ENCODE peak calls at places on chromosomes 12 and 14, in four cellular contexts. P is A549, Y is IMR-90, N is germinal center. G is an unnamed sample.

GRCh38 chr12:106282457-106283097 is 20.0 kb upstream of the TCP11L2 start:
- DNase-seq in P (peak; percentile 62), Y (peak; percentile 55), N (peak; percentile 64), G (no peak)

GRCh38 chr14:66228267-66228970 is 257.8 kb upstream of the CCDC196 start:
- DNase-seq in P (no peak), N (no peak), Y (no peak), G (no peak)

GRCh38 chr14:68143341-68143807 is 323.8 kb downstream of the RAD51B start:
- DNase-seq in Y (peak; percentile 36), N (no peak), P (no peak), G (no peak)

GRCh38 chr14:60736494-60736893 is 1.9 kb downstream of the MNAT1 start:
- DNase-seq in Y (peak; percentile 80), N (no peak), P (no peak), G (no peak)

GRCh38 chr12:40263616-40264409 is 39.0 kb downstream of the LRRK2 start:
- DNase-seq in P (no peak), N (no peak), Y (peak; percentile 38), G (no peak)

GRCh38 chr12:30610718-30611117 is 85.0 kb downstream of the IPO8 start:
- DNase-seq in P (no peak), Y (no peak), N (no peak), G (no peak)

GRCh38 chr12:11888029-11888428 is 182.7 kb upstream of the BCL2L14 start:
- DNase-seq in Y (no peak), N (no peak), P (no peak), G (no peak)

GRCh38 chr14:76876076-76876475 is 49.9 kb downstream of the LRRC74A start:
- DNase-seq in N (peak; percentile 54), Y (peak; percentile 73), P (peak; percentile 86), G (peak; percentile 28)

GRCh38 chr14:23482814-23483128 is 13.3 kb downstream of the NGDN start:
- DNase-seq in P (no peak), Y (no peak), N (no peak), G (no peak)

GRCh38 chr12:49344486-49345047 is 2.1 kb upstream of the DNAJC22 start:
- DNase-seq in N (no peak), P (no peak), Y (no peak), G (no peak)

GRCh38 chr14:92981726-92982125 is 58.8 kb downstream of the CHGA start:
- DNase-seq in Y (no peak), N (no peak), P (no peak), G (no peak)

GRCh38 chr12:55935742-55936151 is 4.8 kb downstream of the DGKA start:
- DNase-seq in P (no peak), N (no peak), Y (no peak), G (peak; percentile 25)

GRCh38 chr14:89941830-89942377 is 12.6 kb downstream of the EFCAB11 start:
- DNase-seq in P (no peak), Y (no peak), N (no peak), G (no peak)

GRCh38 chr14:30440986-30441385 is 118.0 kb upstream of the G2E3 start:
- DNase-seq in Y (no peak), N (no peak), P (no peak), G (no peak)

GRCh38 chr14:101248840-101249675 is 312.2 kb upstream of the DIO3 start:
- DNase-seq in N (no peak), P (no peak), Y (no peak), G (no peak)

GRCh38 chr14:91269076-91269991 is 24.8 kb upstream of the GPR68 start:
- DNase-seq in P (no peak), N (no peak), Y (no peak), G (no peak)

GRCh38 chr12:42590324-42590934 is 883 bp upstream of the PRICKLE1 start:
- DNase-seq in P (peak; percentile 28), Y (no peak), N (peak; percentile 10), G (no peak)

GRCh38 chr12:6377667-6377994 is 2.3 kb upstream of the SCNN1A start:
- DNase-seq in Y (no peak), N (no peak), P (no peak), G (no peak)

GRCh38 chr14:60151715-60152114 is 13.5 kb downstream of the DHRS7 start:
- DNase-seq in N (peak; percentile 61), P (peak; percentile 51), Y (peak; percentile 92), G (peak; percentile 57)

GRCh38 chr14:52446355-52446754 is 106.0 kb downstream of the TXNDC16 start:
- DNase-seq in N (no peak), P (no peak), Y (no peak), G (no peak)

GRCh38 chr12:82025462-82025861 is 266.3 kb upstream of the PPFIA2 start:
- DNase-seq in N (no peak), Y (no peak), P (no peak), G (no peak)

GRCh38 chr14:77299776-77300175 is 20.9 kb downstream of the POMT2 start:
- DNase-seq in N (no peak), Y (no peak), P (no peak), G (no peak)

GRCh38 chr12:109582636-109583035 is 9.0 kb downstream of the MVK start:
- DNase-seq in Y (no peak), N (no peak), P (no peak), G (no peak)

GRCh38 chr14:31692376-31692781 is 131.2 kb downstream of the NUBPL start:
- DNase-seq in P (no peak), Y (peak; percentile 5), N (no peak), G (no peak)

GRCh38 chr14:100278702-100279101 is 27.5 kb downstream of the SLC25A29 start:
- DNase-seq in N (no peak), Y (peak; percentile 67), P (no peak), G (no peak)

GRCh38 chr12:98416845-98417244 is 98.5 kb upstream of the TMPO start:
- DNase-seq in N (no peak), Y (peak; percentile 57), P (peak; percentile 40), G (no peak)

GRCh38 chr12:112716099-112717093 is 75.2 kb upstream of the RPH3A start:
- DNase-seq in N (peak; percentile 7), Y (no peak), P (peak; percentile 25), G (no peak)

GRCh38 chr12:27517961-27518668 is 5.9 kb upstream of the PPFIBP1 start:
- DNase-seq in N (no peak), P (no peak), Y (no peak), G (no peak)

GRCh38 chr12:89084751-89085150 is 267.6 kb downstream of the DUSP6 start:
- DNase-seq in N (no peak), Y (peak; percentile 80), P (no peak), G (no peak)

GRCh38 chr12:108722992-108723766 is 8.1 kb downstream of the CORO1C start:
- DNase-seq in N (no peak), Y (peak; percentile 95), P (peak; percentile 46), G (no peak)

GRCh38 chr14:65993103-65993502 is 493.1 kb upstream of the CCDC196 start:
- DNase-seq in N (no peak), P (no peak), Y (no peak), G (peak; percentile 30)

GRCh38 chr12:132399092-132400010 is 70.0 kb upstream of the GALNT9 start:
- DNase-seq in Y (no peak), N (no peak), P (no peak), G (no peak)

GRCh38 chr12:40137252-40137651 is 31.4 kb upstream of the SLC2A13 start:
- DNase-seq in P (no peak), N (peak; percentile 47), Y (peak; percentile 6), G (peak; percentile 62)

G was measured in T-helper 1 cell.